ENCODE peak calls at places on chromosomes 6 and 20, in four cellular contexts. Y, T, S and U are unnamed samples.
A peak's percentile ranks its signal among the peaks of the same experiment; 100 is the strongest.

GRCh38 chr6:115914098-115914497 is 146.6 kb downstream of the FRK start:
- DNase-seq in Y (no peak), T (no peak), S (no peak), U (no peak)

GRCh38 chr6:127923135-127923534 is 22.3 kb upstream of the THEMIS start:
- DNase-seq in Y (no peak), T (no peak), S (no peak), U (no peak)

GRCh38 chr20:11752336-11752735 is 165.4 kb upstream of the BTBD3 start:
- DNase-seq in Y (no peak), T (no peak), S (no peak), U (no peak)

GRCh38 chr20:24034820-24035219 is 46.2 kb upstream of the GGTLC1 start:
- DNase-seq in Y (no peak), T (no peak), S (no peak), U (no peak)

GRCh38 chr6:131995924-131996323 is 44.8 kb upstream of the CCN2 start:
- DNase-seq in Y (no peak), T (no peak), S (peak; percentile 85), U (no peak)

GRCh38 chr6:136880748-136881460 is 41.2 kb upstream of the SLC35D3 start:
- DNase-seq in Y (no peak), T (no peak), S (no peak), U (no peak)

GRCh38 chr6:74657033-74657432 is 548.8 kb downstream of the COL12A1 start:
- DNase-seq in Y (no peak), T (no peak), S (no peak), U (no peak)

GRCh38 chr6:11929451-11929850 is 82.7 kb upstream of the HIVEP1 start:
- DNase-seq in Y (no peak), T (no peak), S (no peak), U (no peak)

GRCh38 chr20:57282691-57283361 is 16.4 kb upstream of the BMP7 start:
- DNase-seq in Y (no peak), T (no peak), S (no peak), U (no peak)

GRCh38 chr20:1890469-1891262 is 4.5 kb upstream of the SIRPA start:
- DNase-seq in Y (no peak), T (no peak), S (no peak), U (no peak)

GRCh38 chr6:158017621-158018369 is 36.1 kb downstream of the SYNJ2 start:
- DNase-seq in Y (no peak), T (no peak), S (no peak), U (no peak)

GRCh38 chr6:166612471-166612881 is 14.6 kb downstream of the RPS6KA2 start:
- DNase-seq in Y (no peak), T (no peak), S (no peak), U (no peak)